ENCODE peak calls at places on chromosome 15, in six cellular contexts. M, W, K, H, A and Y are unnamed samples.

GRCh38 chr15:90205050-90205848 is 4.1 kb downstream of the SEMA4B start:
- DNase-seq in M (no peak), W (no peak), K (no peak), H (no peak), A (no peak), Y (no peak)

GRCh38 chr15:58052334-58052733 is 13.2 kb downstream of the ALDH1A2 start:
- DNase-seq in M (no peak), W (no peak), K (no peak), H (peak; percentile 64), A (no peak), Y (no peak)

GRCh38 chr15:35871282-35871681 is 325.3 kb upstream of the DPH6 start:
- DNase-seq in M (no peak), W (no peak), K (no peak), H (no peak), A (no peak), Y (no peak)

GRCh38 chr15:38819343-38819858 is 254.8 kb upstream of the RASGRP1 start:
- DNase-seq in M (no peak), W (no peak), K (no peak), H (no peak), A (no peak), Y (no peak)

GRCh38 chr15:31300981-31301686 is 25.5 kb upstream of the KLF13 start:
- DNase-seq in M (no peak), W (peak; percentile 19), K (no peak), H (peak; percentile 60), A (no peak), Y (no peak)

GRCh38 chr15:85403745-85404144 is 23.3 kb downstream of the AKAP13 start:
- DNase-seq in M (peak; percentile 46), W (no peak), K (no peak), H (no peak), A (no peak), Y (no peak)

GRCh38 chr15:77180757-77181156 is 109.8 kb upstream of the TSPAN3 start:
- DNase-seq in M (no peak), W (no peak), K (no peak), H (no peak), A (no peak), Y (no peak)

GRCh38 chr15:100277087-100277855 is 64.5 kb downstream of the ADAMTS17 start:
- DNase-seq in M (no peak), W (no peak), K (no peak), H (no peak), A (no peak), Y (no peak)

GRCh38 chr15:69976366-69976994 is 121.2 kb downstream of the TLE3 start:
- DNase-seq in M (peak; percentile 34), W (peak; percentile 74), K (peak; percentile 23), H (no peak), A (no peak), Y (no peak)

GRCh38 chr15:56286213-56286612 is 42.5 kb upstream of the RFX7 start:
- DNase-seq in M (no peak), W (peak; percentile 26), K (no peak), H (no peak), A (no peak), Y (no peak)

GRCh38 chr15:37361621-37362020 is 261.3 kb upstream of the MEIS2 start:
- DNase-seq in M (no peak), W (no peak), K (no peak), H (no peak), A (no peak), Y (no peak)

GRCh38 chr15:74451861-74452835 is 8.8 kb downstream of the UBL7 start:
- DNase-seq in M (no peak), W (no peak), K (no peak), H (no peak), A (no peak), Y (no peak)

GRCh38 chr15:88061452-88061851 is 195.1 kb downstream of the NTRK3 start:
- DNase-seq in M (no peak), W (no peak), K (no peak), H (no peak), A (no peak), Y (no peak)

GRCh38 chr15:66940368-66940767 is 125.0 kb upstream of the SMAD3 start:
- DNase-seq in M (no peak), W (no peak), K (no peak), H (no peak), A (no peak), Y (peak; percentile 39)

GRCh38 chr15:38883987-38884386 is 319.4 kb upstream of the RASGRP1 start:
- DNase-seq in M (peak; percentile 90), W (no peak), K (no peak), H (no peak), A (no peak), Y (no peak)

GRCh38 chr15:62063851-62064635 is 2.7 kb upstream of the C2CD4A start:
- DNase-seq in M (no peak), W (peak; percentile 68), K (no peak), H (no peak), A (no peak), Y (no peak)

GRCh38 chr15:92843326-92843725 is 56.8 kb upstream of the CHD2 start:
- DNase-seq in M (no peak), W (no peak), K (no peak), H (no peak), A (no peak), Y (no peak)

GRCh38 chr15:38651328-38652038 is 86.9 kb upstream of the RASGRP1 start:
- DNase-seq in M (no peak), W (no peak), K (no peak), H (no peak), A (peak; percentile 46), Y (no peak)

GRCh38 chr15:86125775-86126174 is 46.1 kb downstream of the AGBL1 start:
- DNase-seq in M (no peak), W (peak; percentile 23), K (no peak), H (no peak), A (no peak), Y (no peak)

GRCh38 chr15:67927501-67928156 is 87.8 kb upstream of the RNU6-1 start:
- DNase-seq in M (peak; percentile 79), W (no peak), K (no peak), H (peak; percentile 86), A (no peak), Y (no peak)

GRCh38 chr15:28920781-28921331 is 35.1 kb downstream of the APBA2 start:
- DNase-seq in M (no peak), W (no peak), K (no peak), H (peak; percentile 19), A (no peak), Y (no peak)

GRCh38 chr15:66294932-66295235 is 1.5 kb downstream of the DIS3L start:
- DNase-seq in M (no peak), W (no peak), K (no peak), H (no peak), A (no peak), Y (no peak)

GRCh38 chr15:68682330-68682729 is 103.5 kb downstream of the CORO2B start:
- DNase-seq in M (no peak), W (no peak), K (no peak), H (no peak), A (no peak), Y (no peak)

GRCh38 chr15:57152666-57153065 is 223.6 kb upstream of the CGNL1 start:
- DNase-seq in M (no peak), W (no peak), K (no peak), H (no peak), A (no peak), Y (no peak)

GRCh38 chr15:67076147-67076843 is 10.9 kb downstream of the SMAD3 start:
- DNase-seq in M (peak; percentile 58), W (no peak), K (no peak), H (no peak), A (no peak), Y (no peak)

GRCh38 chr15:68820205-68820588 is 498 bp downstream of the ANP32A start:
- DNase-seq in M (peak; percentile 40), W (peak; percentile 60), K (peak; percentile 31), H (peak; percentile 82), A (peak; percentile 45), Y (no peak)

GRCh38 chr15:56243117-56243773 is 434 bp downstream of the RFX7 start:
- DNase-seq in M (peak; percentile 16), W (peak; percentile 41), K (peak; percentile 5), H (peak; percentile 71), A (peak; percentile 12), Y (no peak)

GRCh38 chr15:53569756-53570480 is 189.5 kb downstream of the WDR72 start:
- DNase-seq in M (no peak), W (no peak), K (no peak), H (no peak), A (no peak), Y (no peak)